ENCODE peak calls at places on chromosomes 4 and X, in seven cellular contexts. One of them, this sample, is unnamed.

GRCh38 chr4:140448830-140449229 is 21.4 kb upstream of the CLGN start:
- DNase-seq in tibial artery: no peak
- DNase-seq in body of pancreas: no peak
- DNase-seq in bronchial epithelial cell: peak
- DNase-seq in A549: no peak
- DNase-seq in epithelial cell of esophagus: peak
- DNase-seq in progenitor cell of endocrine pancreas: no peak
- DNase-seq in this sample: no peak

GRCh38 chr4:85210353-85210752 is 243.9 kb upstream of the WDFY3 start:
- DNase-seq in body of pancreas: no peak
- DNase-seq in epithelial cell of esophagus: peak
- DNase-seq in A549: no peak
- DNase-seq in tibial artery: no peak
- DNase-seq in progenitor cell of endocrine pancreas: no peak
- DNase-seq in bronchial epithelial cell: peak
- DNase-seq in this sample: no peak

GRCh38 chrX:71911731-71912050 is 1.0 kb downstream of the NHSL2 start:
- DNase-seq in epithelial cell of esophagus: no peak
- DNase-seq in body of pancreas: no peak
- DNase-seq in tibial artery: no peak
- DNase-seq in bronchial epithelial cell: no peak
- DNase-seq in progenitor cell of endocrine pancreas: no peak
- DNase-seq in A549: no peak
- DNase-seq in this sample: no peak

GRCh38 chrX:50988649-50989048 is 78.1 kb downstream of the BMP15 start:
- DNase-seq in progenitor cell of endocrine pancreas: no peak
- DNase-seq in epithelial cell of esophagus: peak
- DNase-seq in tibial artery: no peak
- DNase-seq in bronchial epithelial cell: peak
- DNase-seq in body of pancreas: peak
- DNase-seq in A549: peak
- DNase-seq in this sample: no peak

GRCh38 chrX:40449396-40449795 is 131.4 kb upstream of the ATP6AP2 start:
- DNase-seq in bronchial epithelial cell: peak
- DNase-seq in body of pancreas: no peak
- DNase-seq in A549: no peak
- DNase-seq in tibial artery: no peak
- DNase-seq in progenitor cell of endocrine pancreas: no peak
- DNase-seq in epithelial cell of esophagus: peak
- DNase-seq in this sample: no peak

GRCh38 chr4:126630171-126630570 is 1002.6 kb upstream of the INTU start:
- DNase-seq in bronchial epithelial cell: no peak
- DNase-seq in progenitor cell of endocrine pancreas: no peak
- DNase-seq in epithelial cell of esophagus: no peak
- DNase-seq in tibial artery: no peak
- DNase-seq in A549: no peak
- DNase-seq in body of pancreas: no peak
- DNase-seq in this sample: no peak

GRCh38 chr4:18020145-18020670 is 1.3 kb downstream of the LCORL start:
- DNase-seq in progenitor cell of endocrine pancreas: no peak
- DNase-seq in tibial artery: no peak
- DNase-seq in epithelial cell of esophagus: peak
- DNase-seq in body of pancreas: no peak
- DNase-seq in A549: no peak
- DNase-seq in bronchial epithelial cell: no peak
- DNase-seq in this sample: no peak

GRCh38 chr4:175087156-175087555 is 169.0 kb downstream of the ADAM29 start:
- DNase-seq in A549: no peak
- DNase-seq in bronchial epithelial cell: peak
- DNase-seq in epithelial cell of esophagus: peak
- DNase-seq in tibial artery: no peak
- DNase-seq in body of pancreas: no peak
- DNase-seq in progenitor cell of endocrine pancreas: no peak
- DNase-seq in this sample: no peak

GRCh38 chr4:37453361-37454262 is 209.1 kb downstream of the NWD2 start:
- DNase-seq in epithelial cell of esophagus: peak
- DNase-seq in progenitor cell of endocrine pancreas: peak
- DNase-seq in A549: peak
- DNase-seq in tibial artery: peak
- DNase-seq in body of pancreas: peak
- DNase-seq in bronchial epithelial cell: peak
- DNase-seq in this sample: no peak

GRCh38 chr4:55216871-55217635 is 91.7 kb upstream of the KDR start:
- DNase-seq in bronchial epithelial cell: peak
- DNase-seq in body of pancreas: no peak
- DNase-seq in progenitor cell of endocrine pancreas: no peak
- DNase-seq in A549: no peak
- DNase-seq in tibial artery: no peak
- DNase-seq in epithelial cell of esophagus: peak
- DNase-seq in this sample: no peak

GRCh38 chr4:86626066-86626465 is 32.0 kb downstream of the PTPN13 start:
- DNase-seq in bronchial epithelial cell: no peak
- DNase-seq in epithelial cell of esophagus: no peak
- DNase-seq in tibial artery: no peak
- DNase-seq in body of pancreas: no peak
- DNase-seq in progenitor cell of endocrine pancreas: no peak
- DNase-seq in A549: no peak
- DNase-seq in this sample: no peak

GRCh38 chr4:7719354-7720174 is 220.1 kb downstream of the AFAP1 start:
- DNase-seq in tibial artery: peak
- DNase-seq in body of pancreas: peak
- DNase-seq in progenitor cell of endocrine pancreas: peak
- DNase-seq in epithelial cell of esophagus: peak
- DNase-seq in bronchial epithelial cell: peak
- DNase-seq in A549: peak
- DNase-seq in this sample: no peak

GRCh38 chrX:13093489-13094140 is 49.2 kb upstream of the FAM9C start:
- DNase-seq in epithelial cell of esophagus: no peak
- DNase-seq in A549: no peak
- DNase-seq in progenitor cell of endocrine pancreas: no peak
- DNase-seq in tibial artery: no peak
- DNase-seq in body of pancreas: no peak
- DNase-seq in bronchial epithelial cell: no peak
- DNase-seq in this sample: no peak

GRCh38 chrX:103774070-103774642 is 2.5 kb upstream of the PLP1 start:
- DNase-seq in bronchial epithelial cell: peak
- DNase-seq in epithelial cell of esophagus: peak
- DNase-seq in tibial artery: no peak
- DNase-seq in body of pancreas: peak
- DNase-seq in A549: peak
- DNase-seq in progenitor cell of endocrine pancreas: no peak
- DNase-seq in this sample: no peak

GRCh38 chr4:114136067-114136466 is 156.6 kb upstream of the ARSJ start:
- DNase-seq in progenitor cell of endocrine pancreas: no peak
- DNase-seq in A549: no peak
- DNase-seq in body of pancreas: no peak
- DNase-seq in bronchial epithelial cell: no peak
- DNase-seq in tibial artery: no peak
- DNase-seq in epithelial cell of esophagus: no peak
- DNase-seq in this sample: no peak

GRCh38 chr4:85482000-85482738 is 7.2 kb downstream of the ARHGAP24 start:
- DNase-seq in body of pancreas: peak
- DNase-seq in epithelial cell of esophagus: no peak
- DNase-seq in progenitor cell of endocrine pancreas: no peak
- DNase-seq in bronchial epithelial cell: no peak
- DNase-seq in tibial artery: no peak
- DNase-seq in A549: no peak
- DNase-seq in this sample: no peak

GRCh38 chrX:134453631-134454030 is 6.3 kb upstream of the HPRT1 start:
- DNase-seq in body of pancreas: peak
- DNase-seq in A549: no peak
- DNase-seq in tibial artery: no peak
- DNase-seq in progenitor cell of endocrine pancreas: no peak
- DNase-seq in epithelial cell of esophagus: no peak
- DNase-seq in bronchial epithelial cell: no peak
- DNase-seq in this sample: no peak

GRCh38 chrX:43269201-43269600 is 386.9 kb upstream of the MAOA start:
- DNase-seq in body of pancreas: no peak
- DNase-seq in bronchial epithelial cell: peak
- DNase-seq in epithelial cell of esophagus: peak
- DNase-seq in tibial artery: no peak
- DNase-seq in A549: no peak
- DNase-seq in progenitor cell of endocrine pancreas: no peak
- DNase-seq in this sample: no peak

GRCh38 chr4:165986956-165987698 is 114.1 kb downstream of the TLL1 start:
- DNase-seq in tibial artery: no peak
- DNase-seq in progenitor cell of endocrine pancreas: no peak
- DNase-seq in body of pancreas: no peak
- DNase-seq in bronchial epithelial cell: no peak
- DNase-seq in A549: no peak
- DNase-seq in epithelial cell of esophagus: no peak
- DNase-seq in this sample: no peak

GRCh38 chrX:25717122-25717521 is 421.0 kb upstream of the MAGEB18 start:
- DNase-seq in A549: no peak
- DNase-seq in bronchial epithelial cell: no peak
- DNase-seq in progenitor cell of endocrine pancreas: no peak
- DNase-seq in epithelial cell of esophagus: no peak
- DNase-seq in body of pancreas: no peak
- DNase-seq in tibial artery: no peak
- DNase-seq in this sample: no peak

GRCh38 chrX:25726539-25726938 is 411.6 kb upstream of the MAGEB18 start:
- DNase-seq in tibial artery: no peak
- DNase-seq in A549: no peak
- DNase-seq in progenitor cell of endocrine pancreas: no peak
- DNase-seq in body of pancreas: peak
- DNase-seq in epithelial cell of esophagus: peak
- DNase-seq in bronchial epithelial cell: peak
- DNase-seq in this sample: no peak

GRCh38 chrX:25721564-25721963 is 416.6 kb upstream of the MAGEB18 start:
- DNase-seq in tibial artery: no peak
- DNase-seq in epithelial cell of esophagus: peak
- DNase-seq in bronchial epithelial cell: no peak
- DNase-seq in progenitor cell of endocrine pancreas: no peak
- DNase-seq in A549: no peak
- DNase-seq in body of pancreas: no peak
- DNase-seq in this sample: no peak
- TF ChIP-seq CTCF in tibial artery: no peak
- TF ChIP-seq CTCF in epithelial cell of esophagus: peak
- TF ChIP-seq CTCF in bronchial epithelial cell: peak
- TF ChIP-seq CTCF in progenitor cell of endocrine pancreas: peak
- TF ChIP-seq CTCF in A549: peak
- TF ChIP-seq CTCF in body of pancreas: peak
- TF ChIP-seq CTCF in this sample: no peak

DNA sequence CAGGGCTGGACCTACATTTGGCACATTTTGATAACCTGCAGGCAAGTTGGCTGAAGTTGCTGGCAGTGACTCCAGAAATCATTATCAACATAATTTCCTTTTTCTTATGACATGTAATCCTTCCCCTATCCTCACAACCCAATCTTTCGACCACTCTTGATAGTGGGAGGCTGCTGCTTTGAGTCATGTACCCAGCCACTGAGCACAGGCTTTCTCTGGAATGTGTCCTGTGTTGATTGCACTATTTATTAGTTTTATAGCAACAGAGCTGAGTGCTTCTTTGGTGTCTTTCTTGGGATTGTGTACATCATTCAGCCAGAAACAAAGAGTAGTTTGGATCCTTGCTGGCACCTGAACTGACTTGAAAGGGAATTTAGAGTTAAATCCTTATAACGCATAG is 183.1 kb upstream of the LEF1 start:
- DNase-seq in A549: no peak
- DNase-seq in progenitor cell of endocrine pancreas: no peak
- DNase-seq in body of pancreas: no peak
- DNase-seq in tibial artery: no peak
- DNase-seq in epithelial cell of esophagus: no peak
- DNase-seq in bronchial epithelial cell: no peak
- DNase-seq in this sample: no peak
- TF ChIP-seq CTCF in A549: no peak
- TF ChIP-seq CTCF in progenitor cell of endocrine pancreas: no peak
- TF ChIP-seq CTCF in body of pancreas: no peak
- TF ChIP-seq CTCF in tibial artery: no peak
- TF ChIP-seq CTCF in epithelial cell of esophagus: no peak
- TF ChIP-seq CTCF in bronchial epithelial cell: no peak
- TF ChIP-seq CTCF in this sample: no peak

GRCh38 chrX:84712621-84713020 is 210.4 kb upstream of the HDX start:
- DNase-seq in epithelial cell of esophagus: no peak
- DNase-seq in progenitor cell of endocrine pancreas: no peak
- DNase-seq in body of pancreas: no peak
- DNase-seq in A549: no peak
- DNase-seq in tibial artery: no peak
- DNase-seq in bronchial epithelial cell: no peak
- DNase-seq in this sample: no peak

GRCh38 chrX:84709987-84710386 is 207.7 kb upstream of the HDX start:
- DNase-seq in A549: no peak
- DNase-seq in epithelial cell of esophagus: peak
- DNase-seq in body of pancreas: no peak
- DNase-seq in bronchial epithelial cell: peak
- DNase-seq in tibial artery: no peak
- DNase-seq in progenitor cell of endocrine pancreas: no peak
- DNase-seq in this sample: no peak

GRCh38 chrX:84715315-84715714 is 213.1 kb upstream of the HDX start:
- DNase-seq in progenitor cell of endocrine pancreas: no peak
- DNase-seq in epithelial cell of esophagus: no peak
- DNase-seq in body of pancreas: no peak
- DNase-seq in A549: no peak
- DNase-seq in tibial artery: no peak
- DNase-seq in bronchial epithelial cell: no peak
- DNase-seq in this sample: no peak

DNA sequence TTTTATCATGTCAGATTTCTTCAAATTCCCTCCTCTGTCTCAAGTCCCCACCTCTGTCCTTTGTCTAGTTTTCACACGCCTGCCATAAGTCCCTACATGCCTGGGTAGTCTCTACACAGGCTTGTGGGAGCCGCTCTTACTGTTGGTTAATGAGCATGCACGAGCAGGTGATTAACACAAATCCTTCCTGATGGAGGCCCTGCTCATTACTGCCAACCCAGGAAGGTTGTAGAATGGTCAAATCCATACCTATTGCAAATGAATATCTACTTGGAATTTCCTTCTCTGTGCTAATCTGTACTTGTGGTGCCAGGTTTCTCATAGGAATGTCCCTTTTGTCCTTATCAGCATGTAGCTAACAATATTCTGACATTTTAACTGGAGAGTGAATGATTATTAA is 208.4 kb upstream of the HDX start:
- DNase-seq in bronchial epithelial cell: peak
- DNase-seq in A549: no peak
- DNase-seq in epithelial cell of esophagus: peak
- DNase-seq in body of pancreas: no peak
- DNase-seq in tibial artery: no peak
- DNase-seq in progenitor cell of endocrine pancreas: no peak
- DNase-seq in this sample: no peak
- TF ChIP-seq CTCF in bronchial epithelial cell: no peak
- TF ChIP-seq CTCF in A549: no peak
- TF ChIP-seq CTCF in epithelial cell of esophagus: peak
- TF ChIP-seq CTCF in body of pancreas: no peak
- TF ChIP-seq CTCF in tibial artery: no peak
- TF ChIP-seq CTCF in progenitor cell of endocrine pancreas: no peak
- TF ChIP-seq CTCF in this sample: no peak

DNA sequence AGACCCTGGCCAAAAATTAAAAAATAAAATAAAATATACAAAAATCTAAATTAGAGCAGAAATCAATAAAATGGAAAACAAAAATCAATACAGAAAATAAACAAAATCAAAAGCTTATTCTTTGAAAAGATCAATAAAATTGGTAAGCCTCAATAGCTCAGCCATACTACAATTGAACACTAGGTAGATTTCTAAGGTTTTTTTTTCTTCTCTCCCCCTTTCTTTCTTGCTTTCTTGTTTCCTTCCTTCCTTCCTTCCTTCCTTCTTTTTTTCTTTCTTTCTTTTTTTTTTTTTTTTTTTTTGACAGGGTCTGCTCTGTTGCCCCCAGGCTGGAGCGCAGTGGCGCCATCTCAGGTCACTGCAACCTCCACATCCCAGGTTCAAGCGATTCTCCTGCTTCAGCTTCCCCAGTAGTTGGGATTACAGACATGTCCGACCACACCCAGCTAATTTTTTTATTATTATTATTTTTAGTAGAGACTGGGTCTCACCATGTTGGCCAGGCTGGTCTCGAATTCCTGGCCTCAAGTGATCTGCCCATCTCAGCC is 23.4 kb upstream of the PPP3CA start:
- DNase-seq in epithelial cell of esophagus: no peak
- DNase-seq in A549: no peak
- DNase-seq in body of pancreas: no peak
- DNase-seq in tibial artery: no peak
- DNase-seq in progenitor cell of endocrine pancreas: no peak
- DNase-seq in bronchial epithelial cell: no peak
- DNase-seq in this sample: no peak
- TF ChIP-seq CTCF in epithelial cell of esophagus: no peak
- TF ChIP-seq CTCF in A549: no peak
- TF ChIP-seq CTCF in body of pancreas: no peak
- TF ChIP-seq CTCF in tibial artery: no peak
- TF ChIP-seq CTCF in progenitor cell of endocrine pancreas: no peak
- TF ChIP-seq CTCF in bronchial epithelial cell: no peak
- TF ChIP-seq CTCF in this sample: no peak

This sample was measured in CD14-positive monocyte.